ENCODE peak calls at places on chromosome 20, in eight cellular contexts. N is fibroblast of mammary gland, P is activated T-helper 1 cell treated with Interleukin-2 at 50 U/mL for 16 hours, C is stromal cell of bone marrow, Z is fibroblast of the aortic adventitia, Q is AG08395, S is body of pancreas, F is left kidney. M is an unnamed sample.

GRCh38 chr20:1494436-1494835 is 3.2 kb upstream of the SIRPB2 start:
- DNase-seq in C (no peak), P (no peak), N (no peak), Z (no peak), S (no peak), F (no peak), Q (no peak), M (no peak)

GRCh38 chr20:61791995-61792394 is 273.7 kb downstream of the TAF4 start:
- DNase-seq in Q (no peak), F (no peak), C (no peak), N (no peak), P (no peak), Z (no peak), S (no peak), M (no peak)

GRCh38 chr20:32539817-32540675 is 45.1 kb downstream of the NOL4L start:
- DNase-seq in F (no peak), Q (no peak), S (no peak), P (peak; percentile 66), N (no peak), C (no peak), Z (no peak), M (peak; percentile 53)

GRCh38 chr20:2874456-2874855 is 1.2 kb downstream of the PTPRA start:
- DNase-seq in Q (no peak), N (peak; percentile 38), S (no peak), P (no peak), F (peak; percentile 51), Z (peak; percentile 8), C (no peak), M (no peak)

GRCh38 chr20:62935968-62936585 is 1.9 kb upstream of the GID8 start:
- DNase-seq in C (no peak), N (no peak), Z (no peak), P (no peak), F (no peak), S (no peak), Q (no peak), M (no peak)

GRCh38 chr20:50957276-50957675 is 1.1 kb downstream of the DPM1 start:
- DNase-seq in N (peak; percentile 27), P (no peak), Z (peak; percentile 52), S (no peak), C (no peak), F (no peak), Q (peak; percentile 20), M (no peak)

GRCh38 chr20:42430059-42430458 is 759.6 kb downstream of the PTPRT start:
- DNase-seq in Q (no peak), S (no peak), C (no peak), F (no peak), P (no peak), N (no peak), Z (no peak), M (no peak)

GRCh38 chr20:46129955-46130481 is 11.9 kb downstream of the CD40 start:
- DNase-seq in P (no peak), S (no peak), N (no peak), F (no peak), Z (no peak), C (no peak), Q (no peak), M (no peak)

GRCh38 chr20:2470051-2470431 is 548 bp downstream of the SNRPB start:
- DNase-seq in P (peak; percentile 49), F (peak; percentile 77), S (peak; percentile 34), Q (peak; percentile 66), N (peak; percentile 62), Z (peak; percentile 47), C (no peak), M (peak; percentile 64)

GRCh38 chr20:31543966-31544598 is 29.8 kb downstream of the HM13 start:
- DNase-seq in P (no peak), Z (peak; percentile 98), S (no peak), N (peak; percentile 97), F (peak; percentile 49), Q (peak; percentile 95), C (peak; percentile 95), M (no peak)

GRCh38 chr20:19104186-19104585 is 108.3 kb upstream of the SLC24A3 start:
- DNase-seq in F (no peak), Q (no peak), Z (no peak), N (no peak), S (no peak), C (no peak), P (no peak), M (no peak)

GRCh38 chr20:22106308-22106938 is 401.0 kb downstream of the PAX1 start:
- DNase-seq in S (no peak), C (peak; percentile 33), Z (peak; percentile 75), F (peak; percentile 73), Q (peak; percentile 40), P (no peak), N (peak; percentile 63), M (no peak)

GRCh38 chr20:59403261-59403961 is 103.0 kb downstream of the EDN3 start:
- DNase-seq in P (peak; percentile 66), C (no peak), F (peak; percentile 80), S (peak; percentile 60), N (no peak), Q (peak; percentile 60), Z (no peak), M (peak; percentile 63)

GRCh38 chr20:57433658-57434389 is 42.6 kb downstream of the RBM38 start:
- DNase-seq in Z (no peak), N (no peak), Q (no peak), P (no peak), C (no peak), S (no peak), F (peak; percentile 24), M (no peak)

M was measured in mucosa of descending colon.